ENCODE peak calls at places on chromosomes 5 and 9, in six cellular contexts. One of them, this sample, is unnamed.

GRCh38 chr5:54281933-54282332 is 28.4 kb downstream of the ARL15 start:
- DNase-seq in mesothelial cell of epicardium: no peak
- DNase-seq in CD4-positive, alpha-beta T cell: no peak
- DNase-seq in endothelial cell: no peak
- DNase-seq in IMR-90: no peak
- DNase-seq in MM.1S: no peak
- DNase-seq in this sample: no peak

GRCh38 chr9:27151693-27152397 is 42.8 kb downstream of the TEK start:
- DNase-seq in mesothelial cell of epicardium: no peak
- DNase-seq in IMR-90: peak; percentile 53
- DNase-seq in MM.1S: no peak
- DNase-seq in endothelial cell: no peak
- DNase-seq in CD4-positive, alpha-beta T cell: no peak
- DNase-seq in this sample: no peak

GRCh38 chr9:129497064-129497836 is 123.7 kb downstream of the C9orf50 start:
- DNase-seq in mesothelial cell of epicardium: no peak
- DNase-seq in endothelial cell: no peak
- DNase-seq in IMR-90: no peak
- DNase-seq in CD4-positive, alpha-beta T cell: no peak
- DNase-seq in MM.1S: no peak
- DNase-seq in this sample: no peak

GRCh38 chr9:130336027-130336595 is 70.6 kb downstream of the HMCN2 start:
- DNase-seq in endothelial cell: no peak
- DNase-seq in CD4-positive, alpha-beta T cell: no peak
- DNase-seq in IMR-90: no peak
- DNase-seq in mesothelial cell of epicardium: no peak
- DNase-seq in MM.1S: no peak
- DNase-seq in this sample: no peak

GRCh38 chr9:117703538-117703937 is 665 bp upstream of the TLR4 start:
- DNase-seq in MM.1S: no peak
- DNase-seq in CD4-positive, alpha-beta T cell: no peak
- DNase-seq in endothelial cell: no peak
- DNase-seq in mesothelial cell of epicardium: no peak
- DNase-seq in IMR-90: no peak
- DNase-seq in this sample: no peak

GRCh38 chr5:138331449-138332368 is at the start of gene CDC25C:
- DNase-seq in CD4-positive, alpha-beta T cell: peak; percentile 95
- DNase-seq in IMR-90: peak; percentile 99
- DNase-seq in MM.1S: peak; percentile 100
- DNase-seq in mesothelial cell of epicardium: peak; percentile 95
- DNase-seq in endothelial cell: peak; percentile 95
- DNase-seq in this sample: peak; percentile 94

GRCh38 chr9:19174127-19174921 is 47.0 kb upstream of the PLIN2 start:
- DNase-seq in MM.1S: peak; percentile 46
- DNase-seq in endothelial cell: peak; percentile 16
- DNase-seq in mesothelial cell of epicardium: no peak
- DNase-seq in IMR-90: peak; percentile 93
- DNase-seq in CD4-positive, alpha-beta T cell: no peak
- DNase-seq in this sample: no peak

GRCh38 chr5:159157552-159157951 is 51.8 kb downstream of the RNF145 start:
- DNase-seq in MM.1S: no peak
- DNase-seq in endothelial cell: no peak
- DNase-seq in mesothelial cell of epicardium: no peak
- DNase-seq in IMR-90: no peak
- DNase-seq in CD4-positive, alpha-beta T cell: no peak
- DNase-seq in this sample: no peak

GRCh38 chr5:42756630-42757601 is at the start of gene CCDC152:
- DNase-seq in IMR-90: peak; percentile 3
- DNase-seq in mesothelial cell of epicardium: no peak
- DNase-seq in endothelial cell: peak; percentile 21
- DNase-seq in CD4-positive, alpha-beta T cell: peak; percentile 62
- DNase-seq in MM.1S: no peak
- DNase-seq in this sample: no peak

GRCh38 chr9:114790521-114790920 is 15.3 kb downstream of the TNFSF15 start:
- DNase-seq in endothelial cell: no peak
- DNase-seq in mesothelial cell of epicardium: no peak
- DNase-seq in IMR-90: no peak
- DNase-seq in MM.1S: no peak
- DNase-seq in CD4-positive, alpha-beta T cell: no peak
- DNase-seq in this sample: no peak

GRCh38 chr9:99264070-99264469 is 42.0 kb downstream of the SEC61B start:
- DNase-seq in IMR-90: no peak
- DNase-seq in endothelial cell: peak; percentile 18
- DNase-seq in mesothelial cell of epicardium: no peak
- DNase-seq in MM.1S: no peak
- DNase-seq in CD4-positive, alpha-beta T cell: no peak
- DNase-seq in this sample: no peak

GRCh38 chr9:107784235-107784958 is 294.8 kb upstream of the KLF4 start:
- DNase-seq in CD4-positive, alpha-beta T cell: no peak
- DNase-seq in endothelial cell: peak; percentile 24
- DNase-seq in MM.1S: no peak
- DNase-seq in mesothelial cell of epicardium: no peak
- DNase-seq in IMR-90: peak; percentile 88
- DNase-seq in this sample: no peak

GRCh38 chr5:14036514-14036913 is 92.0 kb upstream of the DNAH5 start:
- DNase-seq in mesothelial cell of epicardium: no peak
- DNase-seq in MM.1S: no peak
- DNase-seq in IMR-90: peak; percentile 69
- DNase-seq in endothelial cell: no peak
- DNase-seq in CD4-positive, alpha-beta T cell: no peak
- DNase-seq in this sample: no peak
- TF ChIP-seq CTCF in mesothelial cell of epicardium: no peak
- TF ChIP-seq CTCF in MM.1S: no peak
- TF ChIP-seq CTCF in IMR-90: no peak
- TF ChIP-seq CTCF in endothelial cell: no peak
- TF ChIP-seq CTCF in CD4-positive, alpha-beta T cell: no peak
- TF ChIP-seq CTCF in this sample: no peak

DNA sequence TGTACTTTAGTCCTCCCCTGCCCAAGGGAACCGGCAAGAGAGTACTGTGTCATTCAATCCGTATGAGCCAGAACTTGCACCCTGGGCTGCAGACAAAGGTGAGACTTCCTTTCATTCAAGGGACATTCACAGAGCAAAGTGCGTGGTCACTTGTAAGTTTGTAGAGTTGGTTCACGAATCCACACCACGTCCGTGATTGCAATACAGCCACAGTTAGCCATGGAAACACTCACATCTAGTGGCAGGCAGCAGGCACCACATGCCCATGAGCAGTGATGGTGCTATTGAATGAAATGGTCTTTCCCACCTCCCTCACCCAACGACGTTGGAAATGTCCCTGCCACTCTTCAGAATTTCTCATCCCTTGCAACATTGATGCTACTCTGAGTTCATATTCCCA is 72.6 kb downstream of the SYK start:
- DNase-seq in MM.1S: no peak
- DNase-seq in mesothelial cell of epicardium: peak; percentile 16
- DNase-seq in IMR-90: no peak
- DNase-seq in endothelial cell: no peak
- DNase-seq in CD4-positive, alpha-beta T cell: no peak
- DNase-seq in this sample: no peak
- TF ChIP-seq CTCF in MM.1S: no peak
- TF ChIP-seq CTCF in mesothelial cell of epicardium: no peak
- TF ChIP-seq CTCF in IMR-90: no peak
- TF ChIP-seq CTCF in endothelial cell: no peak
- TF ChIP-seq CTCF in CD4-positive, alpha-beta T cell: no peak
- TF ChIP-seq CTCF in this sample: no peak

GRCh38 chr9:95125652-95126051 is 191.9 kb downstream of the FANCC start:
- DNase-seq in mesothelial cell of epicardium: no peak
- DNase-seq in endothelial cell: no peak
- DNase-seq in IMR-90: no peak
- DNase-seq in CD4-positive, alpha-beta T cell: no peak
- DNase-seq in MM.1S: no peak
- DNase-seq in this sample: no peak

GRCh38 chr9:95128177-95128524 is 189.4 kb downstream of the FANCC start:
- DNase-seq in CD4-positive, alpha-beta T cell: no peak
- DNase-seq in mesothelial cell of epicardium: no peak
- DNase-seq in IMR-90: no peak
- DNase-seq in endothelial cell: no peak
- DNase-seq in MM.1S: no peak
- DNase-seq in this sample: no peak

GRCh38 chr9:95126739-95127138 is 190.8 kb downstream of the FANCC start:
- DNase-seq in mesothelial cell of epicardium: no peak
- DNase-seq in CD4-positive, alpha-beta T cell: no peak
- DNase-seq in MM.1S: no peak
- DNase-seq in endothelial cell: no peak
- DNase-seq in IMR-90: no peak
- DNase-seq in this sample: no peak

GRCh38 chr9:95127249-95128176 is 190.0 kb downstream of the FANCC start:
- DNase-seq in IMR-90: peak; percentile 71
- DNase-seq in endothelial cell: peak; percentile 92
- DNase-seq in CD4-positive, alpha-beta T cell: peak; percentile 64
- DNase-seq in MM.1S: peak; percentile 69
- DNase-seq in mesothelial cell of epicardium: peak; percentile 90
- DNase-seq in this sample: peak; percentile 85

DNA sequence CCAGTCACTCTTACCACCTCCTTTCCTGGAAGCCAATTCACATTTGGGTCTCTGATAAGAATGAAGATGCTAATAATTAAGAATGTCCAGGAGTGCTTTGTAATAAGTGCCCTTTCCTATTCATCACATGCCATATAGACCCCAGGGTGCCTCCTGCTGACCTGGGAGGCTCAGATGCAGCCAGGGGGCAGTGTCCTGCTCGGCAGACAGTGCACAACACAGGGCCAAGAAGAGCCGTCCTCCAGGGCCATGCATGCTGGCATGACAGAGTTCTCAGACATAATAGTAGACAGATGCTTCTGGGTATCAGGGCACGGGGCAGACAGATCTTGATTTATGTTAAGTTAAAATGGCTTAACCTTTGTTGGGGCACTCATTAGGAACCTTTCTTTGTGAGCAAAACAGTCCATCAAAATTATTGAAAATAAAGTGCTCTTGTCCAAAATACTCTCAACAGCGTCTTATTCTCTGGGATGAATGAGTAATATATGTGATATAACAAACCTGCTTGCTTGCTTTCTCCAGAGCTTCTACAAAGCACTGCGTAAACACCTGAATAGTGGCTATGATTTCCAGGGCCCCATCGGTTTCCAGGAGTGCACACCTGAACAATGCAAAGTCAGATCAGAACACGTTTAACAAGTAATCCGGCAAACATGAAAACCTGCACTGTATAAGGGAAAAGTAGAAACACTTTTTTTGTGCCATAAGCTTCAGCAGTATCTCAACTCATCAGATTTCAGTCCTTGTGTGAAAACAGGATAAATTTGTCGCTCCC is 192.7 kb downstream of the FANCC start:
- DNase-seq in mesothelial cell of epicardium: no peak
- DNase-seq in endothelial cell: peak; percentile 26
- DNase-seq in CD4-positive, alpha-beta T cell: no peak
- DNase-seq in MM.1S: no peak
- DNase-seq in IMR-90: no peak
- DNase-seq in this sample: no peak
- TF ChIP-seq CTCF in mesothelial cell of epicardium: no peak
- TF ChIP-seq CTCF in endothelial cell: no peak
- TF ChIP-seq CTCF in CD4-positive, alpha-beta T cell: no peak
- TF ChIP-seq CTCF in MM.1S: no peak
- TF ChIP-seq CTCF in IMR-90: no peak
- TF ChIP-seq CTCF in this sample: peak; percentile 37

GRCh38 chr9:85108229-85108628 is 438.7 kb downstream of the NTRK2 start:
- DNase-seq in IMR-90: no peak
- DNase-seq in CD4-positive, alpha-beta T cell: no peak
- DNase-seq in mesothelial cell of epicardium: no peak
- DNase-seq in MM.1S: no peak
- DNase-seq in endothelial cell: no peak
- DNase-seq in this sample: no peak
- TF ChIP-seq CTCF in IMR-90: no peak
- TF ChIP-seq CTCF in CD4-positive, alpha-beta T cell: no peak
- TF ChIP-seq CTCF in mesothelial cell of epicardium: no peak
- TF ChIP-seq CTCF in MM.1S: no peak
- TF ChIP-seq CTCF in endothelial cell: no peak
- TF ChIP-seq CTCF in this sample: no peak

GRCh38 chr5:22889714-22890113 is 36.6 kb upstream of the CDH12 start:
- DNase-seq in MM.1S: no peak
- DNase-seq in IMR-90: no peak
- DNase-seq in endothelial cell: no peak
- DNase-seq in mesothelial cell of epicardium: no peak
- DNase-seq in CD4-positive, alpha-beta T cell: no peak
- DNase-seq in this sample: no peak
- TF ChIP-seq CTCF in MM.1S: peak; percentile 18
- TF ChIP-seq CTCF in IMR-90: no peak
- TF ChIP-seq CTCF in endothelial cell: no peak
- TF ChIP-seq CTCF in mesothelial cell of epicardium: no peak
- TF ChIP-seq CTCF in CD4-positive, alpha-beta T cell: no peak
- TF ChIP-seq CTCF in this sample: peak; percentile 14

DNA sequence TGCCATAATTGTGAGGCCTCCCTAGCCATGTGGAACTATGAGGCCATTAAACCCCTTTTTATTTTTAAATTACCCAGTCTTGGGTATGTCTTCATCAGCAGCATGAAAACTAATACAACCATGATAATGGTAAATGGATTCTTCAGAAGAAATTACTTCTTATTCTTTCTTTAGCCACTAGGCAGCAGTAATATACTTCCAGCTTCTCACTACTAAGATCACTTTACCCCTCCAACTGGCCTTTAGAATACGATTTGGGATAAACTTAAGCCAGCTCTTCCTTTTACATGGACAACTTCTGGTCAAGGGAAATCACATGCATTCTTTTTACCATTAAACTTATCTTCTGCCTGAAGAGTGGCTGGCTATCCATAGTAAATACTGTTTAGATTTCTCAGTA is 355.4 kb downstream of the MAN2A1 start:
- DNase-seq in MM.1S: no peak
- DNase-seq in endothelial cell: no peak
- DNase-seq in IMR-90: no peak
- DNase-seq in CD4-positive, alpha-beta T cell: no peak
- DNase-seq in mesothelial cell of epicardium: no peak
- DNase-seq in this sample: no peak
- TF ChIP-seq CTCF in MM.1S: no peak
- TF ChIP-seq CTCF in endothelial cell: no peak
- TF ChIP-seq CTCF in IMR-90: no peak
- TF ChIP-seq CTCF in CD4-positive, alpha-beta T cell: no peak
- TF ChIP-seq CTCF in mesothelial cell of epicardium: no peak
- TF ChIP-seq CTCF in this sample: no peak

GRCh38 chr5:178730940-178731265 is 444 bp upstream of the ZNF354A start:
- DNase-seq in endothelial cell: no peak
- DNase-seq in mesothelial cell of epicardium: no peak
- DNase-seq in MM.1S: no peak
- DNase-seq in CD4-positive, alpha-beta T cell: no peak
- DNase-seq in IMR-90: no peak
- DNase-seq in this sample: no peak
- TF ChIP-seq CTCF in endothelial cell: no peak
- TF ChIP-seq CTCF in mesothelial cell of epicardium: no peak
- TF ChIP-seq CTCF in MM.1S: no peak
- TF ChIP-seq CTCF in CD4-positive, alpha-beta T cell: peak; percentile 51
- TF ChIP-seq CTCF in IMR-90: no peak
- TF ChIP-seq CTCF in this sample: no peak

GRCh38 chr5:41721521-41721920 is 148.7 kb downstream of the OXCT1 start:
- DNase-seq in endothelial cell: no peak
- DNase-seq in CD4-positive, alpha-beta T cell: no peak
- DNase-seq in MM.1S: no peak
- DNase-seq in IMR-90: peak; percentile 2
- DNase-seq in mesothelial cell of epicardium: no peak
- DNase-seq in this sample: no peak

GRCh38 chr5:41728281-41728680 is 141.9 kb downstream of the OXCT1 start:
- DNase-seq in mesothelial cell of epicardium: no peak
- DNase-seq in MM.1S: no peak
- DNase-seq in CD4-positive, alpha-beta T cell: no peak
- DNase-seq in endothelial cell: no peak
- DNase-seq in IMR-90: no peak
- DNase-seq in this sample: no peak

GRCh38 chr5:41722359-41722950 is 147.8 kb downstream of the OXCT1 start:
- DNase-seq in endothelial cell: no peak
- DNase-seq in IMR-90: peak; percentile 10
- DNase-seq in MM.1S: no peak
- DNase-seq in mesothelial cell of epicardium: no peak
- DNase-seq in CD4-positive, alpha-beta T cell: no peak
- DNase-seq in this sample: no peak
- TF ChIP-seq CTCF in endothelial cell: no peak
- TF ChIP-seq CTCF in IMR-90: peak; percentile 29
- TF ChIP-seq CTCF in MM.1S: no peak
- TF ChIP-seq CTCF in mesothelial cell of epicardium: no peak
- TF ChIP-seq CTCF in CD4-positive, alpha-beta T cell: no peak
- TF ChIP-seq CTCF in this sample: no peak